ENCODE peak calls at places on chromosome 16, in six cellular contexts. B is BJ; D is stomach; V is WERI-Rb-1; P is CD8-positive, alpha-beta T cell; C is ascending aorta. U is an unnamed sample.

GRCh38 chr16:1152123-1152638 is 725 bp upstream of the CACNA1H start:
- DNase-seq in P (peak; percentile 27), B (no peak), D (no peak), C (no peak), V (peak; percentile 53), U (no peak)

GRCh38 chr16:50202926-50203624 is 50.0 kb downstream of the TENT4B start:
- DNase-seq in D (no peak), V (no peak), P (no peak), B (peak; percentile 99), C (no peak), U (no peak)

GRCh38 chr16:85144026-85144915 is 32.0 kb upstream of the CIBAR2 start:
- DNase-seq in V (no peak), B (no peak), P (no peak), D (no peak), C (no peak), U (no peak)

GRCh38 chr16:3773663-3774062 is 56.3 kb upstream of the TRAP1 start:
- DNase-seq in B (no peak), P (no peak), D (no peak), V (no peak), C (no peak), U (no peak)

GRCh38 chr16:1194665-1195392 is 30.2 kb downstream of the TPSG1 start:
- DNase-seq in P (no peak), C (no peak), D (no peak), B (no peak), V (no peak), U (peak; percentile 21)

GRCh38 chr16:85436207-85436606 is 176.9 kb upstream of the GSE1 start:
- DNase-seq in V (no peak), D (no peak), B (no peak), P (no peak), C (no peak), U (no peak)

GRCh38 chr16:84629580-84629979 is 11.7 kb upstream of the COTL1 start:
- DNase-seq in V (no peak), P (no peak), D (no peak), B (no peak), C (no peak), U (no peak)

GRCh38 chr16:13150181-13150885 is 248.9 kb downstream of the SHISA9 start:
- DNase-seq in V (no peak), D (no peak), B (no peak), P (no peak), C (no peak), U (no peak)

GRCh38 chr16:28923652-28924398 is 1.2 kb downstream of the RABEP2 start:
- DNase-seq in B (no peak), P (no peak), C (no peak), V (peak; percentile 53), D (peak; percentile 29), U (no peak)

GRCh38 chr16:86515420-86515779 is 5.1 kb downstream of the FOXF1 start:
- DNase-seq in B (no peak), D (no peak), V (no peak), P (no peak), C (no peak), U (no peak)

GRCh38 chr16:29899516-29900101 is at the start of gene SEZ6L2:
- DNase-seq in B (peak; percentile 59), D (peak; percentile 89), C (no peak), V (peak; percentile 97), P (no peak), U (no peak)

GRCh38 chr16:66623755-66624154 is 19.3 kb downstream of the CMTM3 start:
- DNase-seq in D (no peak), C (no peak), P (no peak), B (no peak), V (no peak), U (no peak)

GRCh38 chr16:56828641-56829040 is 36.4 kb upstream of the SLC12A3 start:
- DNase-seq in P (no peak), B (no peak), C (no peak), V (no peak), D (no peak), U (no peak)

GRCh38 chr16:79560923-79561322 is 39.6 kb downstream of the MAF start:
- DNase-seq in V (no peak), C (no peak), P (no peak), D (no peak), B (no peak), U (no peak)

GRCh38 chr16:17346774-17347569 is 123.8 kb downstream of the XYLT1 start:
- DNase-seq in B (no peak), P (no peak), V (no peak), D (no peak), C (no peak), U (no peak)

GRCh38 chr16:75624921-75625334 is 1.8 kb upstream of the ADAT1 start:
- DNase-seq in D (no peak), P (no peak), B (no peak), V (no peak), C (no peak), U (no peak)

GRCh38 chr16:79751785-79752184 is 151.2 kb upstream of the MAF start:
- DNase-seq in P (no peak), B (no peak), V (no peak), D (no peak), C (peak; percentile 82), U (no peak)

GRCh38 chr16:75109732-75110243 is 6.8 kb downstream of the LDHD start:
- DNase-seq in C (no peak), D (peak; percentile 69), P (no peak), V (no peak), B (no peak), U (peak; percentile 54)

GRCh38 chr16:17397499-17397891 is 73.3 kb downstream of the XYLT1 start:
- DNase-seq in B (no peak), D (peak; percentile 40), C (no peak), P (no peak), V (no peak), U (peak; percentile 50)

GRCh38 chr16:75529056-75529905 is 6.6 kb downstream of the CHST5 start:
- DNase-seq in V (no peak), P (no peak), B (no peak), D (no peak), C (no peak), U (no peak)

GRCh38 chr16:11322823-11323222 is 22.4 kb upstream of the RMI2 start:
- DNase-seq in V (no peak), P (no peak), C (no peak), B (no peak), D (no peak), U (no peak)

GRCh38 chr16:11323551-11324336 is 21.5 kb upstream of the RMI2 start:
- DNase-seq in B (no peak), C (no peak), V (no peak), D (no peak), P (no peak), U (no peak)

GRCh38 chr16:11320170-11320569 is 25.1 kb upstream of the RMI2 start:
- DNase-seq in P (no peak), B (no peak), C (no peak), V (peak; percentile 73), D (no peak), U (no peak)

GRCh38 chr16:11319529-11320146 is 25.6 kb upstream of the RMI2 start:
- DNase-seq in D (peak; percentile 46), P (no peak), V (no peak), B (no peak), C (no peak), U (peak; percentile 23)

DNA sequence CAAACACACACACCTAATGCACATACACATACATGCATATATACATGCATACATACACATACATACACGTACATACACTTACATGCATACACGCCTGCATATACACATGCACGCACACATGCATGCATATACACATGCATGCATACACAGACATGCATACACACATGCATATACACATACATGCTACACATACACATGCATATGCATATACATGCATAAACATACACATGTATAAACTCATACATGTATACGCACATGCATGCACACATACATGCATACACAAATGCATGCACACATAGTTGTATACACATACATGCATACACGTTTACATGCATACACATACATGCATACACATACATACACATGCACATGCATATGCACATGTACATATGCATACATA is 23.6 kb upstream of the RMI2 start:
- DNase-seq in V (no peak), C (no peak), B (no peak), D (no peak), P (no peak), U (no peak)
- H3K36me3 ChIP-seq in V (no peaks in the 10 kb centered on the region), C (no peaks in the 10 kb centered on the region), B (no peaks in the 10 kb centered on the region), D (no peaks in the 10 kb centered on the region), P (no peaks in the 10 kb centered on the region), U (no peaks in the 10 kb centered on the region)

DNA sequence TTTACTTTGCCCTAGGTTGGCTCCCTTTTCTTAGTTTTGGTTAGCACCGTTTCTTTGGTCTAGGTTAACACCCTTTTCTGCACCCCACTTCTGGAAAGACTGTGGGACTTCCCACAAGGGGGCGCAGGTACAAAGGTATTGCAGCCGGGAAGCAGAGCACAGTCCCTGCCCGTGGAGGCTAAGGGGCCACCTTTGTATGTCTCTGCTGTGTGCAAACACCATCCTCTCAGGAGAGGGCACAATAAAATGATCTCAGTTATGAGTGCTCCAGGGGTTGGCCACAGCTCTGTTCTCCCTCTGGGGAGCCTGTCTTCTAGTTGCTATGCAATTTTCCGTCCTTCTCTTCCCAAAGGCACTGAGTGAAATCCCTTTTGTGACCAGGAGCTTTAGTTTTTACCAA is 28.4 kb upstream of the TMC5 start:
- DNase-seq in P (peak; percentile 21), B (no peak), V (peak; percentile 77), D (peak; percentile 83), C (no peak), U (peak; percentile 75)
- TF ChIP-seq CTCF in P (no peak), B (peak; percentile 30), V (peak; percentile 79), D (peak; percentile 56), C (no peak), U (peak; percentile 13)

DNA sequence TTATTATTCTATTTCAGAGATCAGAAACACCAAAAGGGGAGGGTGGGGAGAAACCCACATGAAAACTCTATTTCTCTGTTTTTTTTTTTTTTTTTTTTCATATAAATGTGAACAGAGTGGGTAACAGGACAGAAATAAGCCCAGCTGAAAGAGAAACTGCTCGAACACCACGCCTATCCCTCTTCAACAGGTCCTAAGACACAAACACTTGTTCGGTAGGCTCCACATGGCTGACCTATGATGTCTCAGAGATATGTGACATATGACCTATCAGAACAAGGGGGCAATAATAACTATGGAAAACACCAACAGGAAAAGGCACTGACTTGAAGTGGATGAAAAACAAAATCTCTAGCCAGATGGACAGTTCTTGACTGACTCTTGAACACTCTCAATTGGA is 44.8 kb downstream of the PARN start:
- DNase-seq in C (no peak), P (no peak), B (no peak), V (no peak), D (no peak), U (peak; percentile 48)
- H3K36me3 ChIP-seq in C (peaks cover 63% of the 10 kb centered on the region), P (peaks cover 67% of the 10 kb centered on the region), B (peaks cover 13% of the 10 kb centered on the region), V (peaks cover 54% of the 10 kb centered on the region), D (peaks cover 31% of the 10 kb centered on the region), U (peaks cover 51% of the 10 kb centered on the region)

GRCh38 chr16:83162791-83163190 is 536.0 kb downstream of the CDH13 start:
- DNase-seq in C (no peak), P (no peak), V (no peak), B (no peak), D (no peak), U (no peak)

GRCh38 chr16:83159049-83159448 is 532.3 kb downstream of the CDH13 start:
- DNase-seq in P (no peak), B (no peak), D (no peak), C (no peak), V (no peak), U (no peak)

GRCh38 chr16:83160609-83161008 is 533.8 kb downstream of the CDH13 start:
- DNase-seq in D (no peak), V (no peak), P (no peak), B (no peak), C (no peak), U (no peak)

DNA sequence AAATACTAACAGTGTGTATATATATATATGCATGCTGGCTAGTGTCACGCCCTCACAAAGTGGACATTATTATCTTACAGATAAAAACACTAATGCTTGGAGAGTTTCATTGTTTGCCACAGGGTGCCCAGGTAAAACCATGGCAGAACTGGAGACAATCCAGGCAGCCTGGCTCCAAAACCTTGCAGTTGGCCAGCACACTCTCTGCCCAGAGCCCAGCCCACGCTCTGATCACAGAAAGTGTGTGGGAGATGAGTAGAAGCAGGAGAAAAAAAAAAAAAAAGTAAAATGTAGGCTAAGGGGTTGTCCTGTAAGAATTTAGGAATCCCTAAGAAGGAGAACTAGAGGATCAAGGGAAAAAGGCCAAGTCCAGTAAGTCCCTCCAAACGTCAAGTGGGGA is 538.0 kb downstream of the CDH13 start:
- DNase-seq in P (no peak), V (no peak), C (no peak), D (no peak), B (no peak), U (no peak)
- TF ChIP-seq CTCF in P (no peak), V (no peak), C (no peak), D (no peak), B (no peak), U (no peak)

U was measured in thyroid gland.